ENCODE peak calls at places on chromosome 4, in five cellular contexts. D is upper lobe of right lung, K is left ventricle myocardium inferior, H is small intestine, P is prostate gland. U is an unnamed sample.

GRCh38 chr4:1746265-1746691 is 25.0 kb downstream of the TACC3 start:
- DNase-seq in D (peak; percentile 86), K (peak; percentile 68), P (peak; percentile 64), H (peak; percentile 46), U (peak; percentile 81)

GRCh38 chr4:107363137-107363536 is 327.0 kb upstream of the DKK2 start:
- DNase-seq in K (no peak), P (no peak), D (no peak), H (no peak), U (no peak)

GRCh38 chr4:13705521-13706035 is 78.1 kb upstream of the BOD1L1 start:
- DNase-seq in P (peak; percentile 40), D (peak; percentile 79), H (peak; percentile 92), K (peak; percentile 65), U (peak; percentile 68)

GRCh38 chr4:3257691-3258482 is 8.9 kb downstream of the MSANTD1 start:
- DNase-seq in D (no peak), H (no peak), K (no peak), P (no peak), U (no peak)

GRCh38 chr4:87781569-87781968 is 17.8 kb upstream of the IBSP start:
- DNase-seq in K (no peak), P (no peak), H (no peak), D (no peak), U (no peak)

GRCh38 chr4:123159479-123159878 is 237.1 kb upstream of the NUDT6 start:
- DNase-seq in D (no peak), K (no peak), P (no peak), H (no peak), U (no peak)

GRCh38 chr4:62344915-62345314 is 1144.8 kb downstream of the ADGRL3 start:
- DNase-seq in P (no peak), K (no peak), D (no peak), H (no peak), U (no peak)

GRCh38 chr4:173076903-173077629 is 91.5 kb upstream of the GALNT7 start:
- DNase-seq in D (no peak), H (no peak), K (no peak), P (no peak), U (no peak)

GRCh38 chr4:106058919-106059318 is 163.6 kb downstream of the NPNT start:
- DNase-seq in H (no peak), P (no peak), K (no peak), D (no peak), U (no peak)

GRCh38 chr4:149144060-149144459 is 671.6 kb downstream of the IQCM start:
- DNase-seq in P (no peak), K (no peak), H (no peak), D (no peak), U (no peak)

GRCh38 chr4:13966241-13967195 is 339.0 kb upstream of the BOD1L1 start:
- DNase-seq in P (no peak), K (no peak), D (no peak), H (no peak), U (no peak)

GRCh38 chr4:83664071-83664470 is 128.2 kb downstream of the GPAT3 start:
- DNase-seq in H (no peak), D (no peak), P (no peak), K (no peak), U (no peak)

GRCh38 chr4:79241846-79242245 is 84.0 kb downstream of the NAA11 start:
- DNase-seq in D (no peak), K (no peak), H (no peak), P (no peak), U (no peak)

GRCh38 chr4:107994894-107995293 is 5.2 kb downstream of the HADH start:
- DNase-seq in D (no peak), K (no peak), H (no peak), P (no peak), U (no peak)

GRCh38 chr4:92210906-92211305 is 92.9 kb upstream of the GRID2 start:
- DNase-seq in D (no peak), K (no peak), H (no peak), P (no peak), U (no peak)

GRCh38 chr4:74544655-74545361 is 99.9 kb downstream of the AREG start:
- DNase-seq in D (no peak), P (no peak), H (peak; percentile 76), K (no peak), U (no peak)

GRCh38 chr4:106301393-106302084 is 14.5 kb downstream of the TBCK start:
- DNase-seq in P (no peak), K (no peak), H (no peak), D (no peak), U (no peak)

GRCh38 chr4:174216935-174217272 is 66.6 kb downstream of the FBXO8 start:
- DNase-seq in K (no peak), D (no peak), H (no peak), P (no peak), U (no peak)

GRCh38 chr4:15428611-15429010 is 778 bp downstream of the C1QTNF7 start:
- DNase-seq in P (no peak), H (no peak), K (no peak), D (no peak), U (no peak)

GRCh38 chr4:121728066-121728465 is 31.3 kb upstream of the ANXA5 start:
- DNase-seq in H (no peak), D (no peak), P (no peak), K (no peak), U (no peak)

GRCh38 chr4:159764343-159764952 is 661.6 kb downstream of the RAPGEF2 start:
- DNase-seq in K (no peak), P (peak; percentile 15), H (peak; percentile 35), D (no peak), U (no peak)

GRCh38 chr4:23382880-23383279 is 507.0 kb downstream of the PPARGC1A start:
- DNase-seq in D (no peak), H (no peak), K (no peak), P (no peak), U (no peak)

GRCh38 chr4:23614284-23614892 is 275.5 kb downstream of the PPARGC1A start:
- DNase-seq in P (no peak), D (no peak), K (no peak), H (peak; percentile 5), U (no peak)

GRCh38 chr4:1202526-1203378 is 30.4 kb upstream of the SPON2 start:
- DNase-seq in K (no peak), P (no peak), H (no peak), D (peak; percentile 65), U (no peak)

GRCh38 chr4:125042031-125042430 is 272.7 kb upstream of the FAT4 start:
- DNase-seq in H (no peak), P (no peak), D (no peak), K (no peak), U (no peak)

GRCh38 chr4:82043081-82043808 is 330.5 kb downstream of the HNRNPD start:
- DNase-seq in H (peak; percentile 88), D (peak; percentile 66), P (no peak), K (no peak), U (peak; percentile 37)

GRCh38 chr4:106384878-106385277 is 16.3 kb upstream of the GIMD1 start:
- DNase-seq in K (no peak), H (no peak), P (no peak), D (no peak), U (no peak)

DNA sequence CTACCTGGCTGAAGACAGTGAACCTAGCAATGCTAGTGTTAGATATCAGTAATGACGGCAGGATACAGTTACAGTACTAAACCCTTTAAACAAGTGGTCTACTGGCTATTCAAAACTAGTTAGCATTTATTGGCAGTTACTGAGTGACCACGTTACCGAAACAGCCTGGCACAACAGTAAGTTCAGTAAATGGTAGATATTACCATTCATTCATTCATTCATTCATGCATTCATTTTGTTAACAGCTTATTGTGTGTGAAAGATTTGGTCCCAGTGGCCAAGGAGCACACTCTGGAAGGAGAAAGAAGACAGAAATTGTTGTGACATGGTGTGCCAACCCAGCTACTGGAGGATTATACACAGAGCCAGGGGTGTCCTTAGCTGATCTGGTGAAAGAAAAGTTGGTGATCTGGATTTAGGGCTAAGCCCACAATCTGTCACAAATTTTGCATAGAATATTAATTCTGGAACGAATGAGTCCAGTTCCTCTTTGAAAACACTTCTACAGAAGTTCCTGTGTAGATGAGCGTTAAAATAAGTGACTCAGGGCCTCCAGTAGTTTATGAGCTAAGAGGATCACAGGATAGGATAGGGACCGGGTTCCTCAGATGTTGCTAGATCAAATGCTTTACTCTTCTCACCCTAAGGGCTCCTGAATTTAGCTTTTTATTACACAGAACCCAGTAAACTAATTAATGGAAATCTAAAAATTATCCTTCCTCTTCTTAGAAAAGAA is 179.1 kb downstream of the CBR4 start:
- DNase-seq in K (no peak), H (no peak), D (no peak), P (no peak), U (no peak)
- H3K27ac ChIP-seq in K (peak overlapping the region; percentile 86), H (peak overlapping the region; percentile 83), D (peak overlapping the region; percentile 82), P (peak overlapping the region; percentile 92), U (no peak overlapping the region)

DNA sequence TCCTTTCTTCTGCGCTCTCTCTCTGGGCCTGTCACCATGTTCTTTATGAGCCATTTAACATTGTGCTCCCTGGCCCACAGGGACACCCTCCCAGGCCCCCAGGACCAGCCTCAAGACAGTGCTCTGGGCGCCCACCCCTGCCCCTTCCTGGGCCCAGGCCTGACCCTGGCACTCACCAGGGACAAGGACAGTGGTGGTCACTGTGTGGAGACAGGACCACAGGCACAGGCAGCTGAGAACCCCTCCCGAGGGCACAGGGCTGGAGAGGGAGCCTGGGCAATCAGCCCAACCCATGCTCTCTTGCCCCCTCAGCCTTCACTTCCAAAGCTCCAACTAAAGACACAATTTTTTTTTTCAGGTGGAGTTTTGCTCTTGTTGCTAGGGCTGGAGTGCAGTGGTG is 218.2 kb upstream of the PSAPL1 start:
- DNase-seq in P (no peak), H (no peak), K (no peak), D (no peak), U (no peak)
- H3K4me1 ChIP-seq in P (no peaks in the 10 kb centered on the region), H (no peaks in the 10 kb centered on the region), K (no peaks in the 10 kb centered on the region), D (peaks cover 21% of the 10 kb centered on the region), U (no peaks in the 10 kb centered on the region)

GRCh38 chr4:140346136-140346535 is 27.3 kb upstream of the SCOC start:
- DNase-seq in K (no peak), P (no peak), D (no peak), H (no peak), U (no peak)

GRCh38 chr4:140342620-140343019 is 30.8 kb upstream of the SCOC start:
- DNase-seq in H (no peak), K (no peak), P (no peak), D (no peak), U (no peak)

GRCh38 chr4:140344111-140344510 is 29.3 kb upstream of the SCOC start:
- DNase-seq in D (no peak), K (no peak), H (peak; percentile 27), P (no peak), U (no peak)

GRCh38 chr4:140344621-140345020 is 28.8 kb upstream of the SCOC start:
- DNase-seq in D (no peak), H (no peak), P (no peak), K (no peak), U (no peak)

GRCh38 chr4:140343303-140343702 is 30.1 kb upstream of the SCOC start:
- DNase-seq in P (no peak), K (no peak), H (peak; percentile 99), D (peak; percentile 83), U (peak; percentile 31)
- H3K4me3 ChIP-seq in P (no peak overlapping the region), K (no peak overlapping the region), H (peak overlapping the region; percentile 19), D (no peak overlapping the region), U (no peak overlapping the region)

DNA sequence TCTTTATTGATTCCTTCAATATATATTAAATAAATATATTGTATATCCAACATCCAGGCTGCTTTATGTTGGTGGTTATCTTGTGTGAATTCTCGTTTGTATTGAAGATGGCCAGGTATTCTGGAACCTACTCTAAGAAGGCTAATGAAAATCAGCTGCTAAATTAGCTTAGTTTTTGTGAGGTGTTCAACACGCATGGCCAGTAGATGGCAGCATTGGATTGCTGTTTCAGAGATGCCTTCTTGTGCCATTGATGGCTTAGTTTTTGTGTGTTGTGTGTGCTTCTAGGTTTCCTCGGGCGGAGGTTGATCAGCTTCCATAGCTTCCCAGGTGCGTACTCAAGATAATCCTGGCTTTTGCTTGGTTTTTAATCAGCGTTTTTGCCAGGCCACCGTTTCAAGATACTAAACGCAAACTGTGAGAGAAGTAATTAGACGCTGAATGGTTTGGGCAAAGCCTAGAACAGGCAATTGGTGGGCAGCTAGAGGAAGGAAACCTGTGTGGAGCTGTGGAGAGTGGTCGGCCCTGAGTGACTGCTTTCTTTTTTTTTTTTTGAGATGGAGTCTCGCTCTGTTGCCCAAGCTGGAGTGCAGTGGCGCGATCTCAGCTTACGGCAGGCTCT is 15.1 kb downstream of the NOCT start:
- DNase-seq in P (peak; percentile 82), H (peak; percentile 85), K (peak; percentile 40), D (no peak), U (peak; percentile 43)
- H3K27ac ChIP-seq in P (no peak overlapping the region), H (no peak overlapping the region), K (peak overlapping the region; percentile 89), D (no peak overlapping the region), U (no peak overlapping the region)